ENCODE peak calls at places on chromosomes 4 and X, in ten cellular contexts. F is CD8-positive, alpha-beta memory T cell; W is A549; X is NCI-H1092; V is fibroblast of lung; E is SHP77; Z is GM20000; O is H54; L is naive thymus-derived CD8-positive, alpha-beta T cell; K is Right ventricle myocardium superior. T is an unnamed sample.

GRCh38 chr4:32133734-32134133 is 1413.6 kb downstream of the PCDH7 start:
- DNase-seq in L (no peak), F (no peak), V (no peak), O (no peak), Z (no peak), W (no peak), E (no peak), K (no peak), X (no peak), T (no peak)

GRCh38 chrX:16392597-16392996 is 225.3 kb downstream of the MAGEB17 start:
- DNase-seq in F (no peak), K (no peak), W (no peak), X (no peak), V (no peak), L (no peak), E (no peak), Z (no peak), O (no peak), T (no peak)

GRCh38 chr4:147964519-147964918 is 232.6 kb downstream of the ARHGAP10 start:
- DNase-seq in F (no peak), E (no peak), O (no peak), X (no peak), W (no peak), Z (no peak), V (peak), L (no peak), K (no peak), T (no peak)

GRCh38 chrX:34371740-34372139 is 239.6 kb upstream of the FAM47A start:
- DNase-seq in Z (no peak), E (no peak), V (no peak), F (no peak), L (no peak), X (no peak), W (no peak), O (no peak), K (no peak), T (no peak)

GRCh38 chr4:93646225-93646930 is 182.2 kb upstream of the ATOH1 start:
- DNase-seq in O (no peak), V (peak), E (peak), Z (no peak), W (peak), X (no peak), K (no peak), F (no peak), L (no peak), T (no peak)

GRCh38 chr4:180811556-180811955 is 1431.6 kb upstream of the TENM3 start:
- DNase-seq in W (no peak), Z (no peak), O (no peak), L (no peak), E (no peak), K (no peak), V (no peak), F (no peak), X (no peak), T (no peak)

GRCh38 chr4:105350859-105351494 is 122.9 kb downstream of the PPA2 start:
- DNase-seq in F (no peak), O (no peak), Z (no peak), E (no peak), X (no peak), L (no peak), W (no peak), K (no peak), V (peak), T (no peak)

GRCh38 chr4:153137168-153137567 is 67.1 kb upstream of the TRIM2 start:
- DNase-seq in X (no peak), L (no peak), K (peak), O (peak), E (no peak), Z (no peak), V (peak), W (peak), F (no peak), T (no peak)

GRCh38 chr4:92520563-92520962 is 216.8 kb downstream of the GRID2 start:
- DNase-seq in W (no peak), Z (no peak), V (no peak), K (no peak), O (no peak), X (no peak), E (no peak), L (no peak), F (no peak), T (no peak)

GRCh38 chrX:130726661-130727060 is 176.3 kb downstream of the ENOX2 start:
- DNase-seq in Z (no peak), O (no peak), V (peak), L (no peak), F (no peak), W (no peak), K (no peak), E (no peak), X (no peak), T (no peak)

GRCh38 chrX:15233416-15234015 is 36.4 kb downstream of the ASB9 start:
- DNase-seq in W (no peak), K (no peak), E (no peak), O (no peak), X (no peak), Z (no peak), V (no peak), F (no peak), L (no peak), T (no peak)

GRCh38 chr4:54940996-54941395 is 184.4 kb downstream of the KDR start:
- DNase-seq in L (no peak), K (no peak), Z (no peak), V (no peak), W (no peak), E (no peak), O (no peak), F (no peak), X (no peak), T (no peak)

GRCh38 chrX:13662537-13662841 is 9.5 kb downstream of the TCEANC start:
- DNase-seq in K (no peak), E (no peak), W (no peak), L (no peak), X (no peak), O (no peak), V (peak), F (no peak), Z (no peak), T (no peak)

GRCh38 chrX:24515447-24515846 is 50.4 kb downstream of the PDK3 start:
- DNase-seq in V (peak), Z (no peak), L (no peak), E (no peak), K (no peak), W (peak), O (no peak), X (no peak), F (no peak), T (no peak)

GRCh38 chr4:17447675-17448298 is 64.1 kb downstream of the QDPR start:
- DNase-seq in F (peak), W (peak), V (peak), O (peak), K (no peak), E (no peak), Z (peak), X (peak), L (peak), T (peak)

GRCh38 chr4:37157403-37158167 is 87.0 kb upstream of the NWD2 start:
- DNase-seq in Z (no peak), O (no peak), F (no peak), L (no peak), V (no peak), E (no peak), X (no peak), K (no peak), W (no peak), T (no peak)

GRCh38 chr4:90318208-90318607 is 191.0 kb downstream of the CCSER1 start:
- DNase-seq in F (no peak), E (no peak), X (no peak), W (peak), Z (no peak), L (no peak), O (no peak), K (no peak), V (peak), T (no peak)

GRCh38 chr4:69714086-69714485 is 46.3 kb downstream of the SULT1B1 start:
- DNase-seq in X (no peak), O (no peak), F (no peak), E (no peak), Z (no peak), V (no peak), K (no peak), L (no peak), W (no peak), T (no peak)

GRCh38 chrX:119482497-119483480 is 14.5 kb downstream of the SLC25A5 start:
- DNase-seq in W (peak), X (peak), E (peak), F (peak), Z (peak), L (peak), O (peak), V (peak), K (peak), T (no peak)

GRCh38 chrX:118548831-118549230 is 53.2 kb downstream of the DOCK11 start:
- DNase-seq in Z (no peak), F (no peak), X (no peak), V (no peak), O (no peak), W (no peak), E (peak), L (no peak), K (no peak), T (no peak)

GRCh38 chr4:15238720-15239119 is 189.1 kb upstream of the C1QTNF7 start:
- DNase-seq in X (no peak), O (peak), E (no peak), K (no peak), Z (peak), F (no peak), L (no peak), V (peak), W (peak), T (no peak)

GRCh38 chrX:154443479-154443910 is 446 bp upstream of the FAM50A start:
- DNase-seq in K (no peak), O (peak), E (no peak), V (no peak), L (no peak), F (no peak), W (no peak), X (no peak), Z (no peak), T (no peak)

GRCh38 chr4:133058701-133059100 is 90.4 kb upstream of the PCDH10 start:
- DNase-seq in F (no peak), V (no peak), K (no peak), E (no peak), W (no peak), O (no peak), Z (no peak), L (no peak), X (no peak), T (no peak)

GRCh38 chr4:82748176-82748575 is 50.4 kb downstream of the SCD5 start:
- DNase-seq in E (no peak), L (no peak), K (no peak), F (no peak), Z (no peak), V (no peak), W (no peak), X (no peak), O (no peak), T (no peak)

GRCh38 chr4:186201535-186202230 is 10.3 kb downstream of the CYP4V2 start:
- DNase-seq in V (peak), Z (peak), E (peak), W (peak), F (peak), K (peak), L (peak), X (no peak), O (no peak), T (no peak)

GRCh38 chr4:8274772-8275241 is 5.3 kb downstream of the HTRA3 start:
- DNase-seq in W (no peak), V (peak), E (no peak), Z (no peak), X (peak), K (peak), L (no peak), F (no peak), O (no peak), T (no peak)

GRCh38 chrX:40175416-40176255 is 77.9 kb upstream of the BCOR start:
- DNase-seq in K (peak), E (peak), F (peak), W (peak), X (peak), Z (peak), L (peak), O (no peak), V (peak), T (no peak)

GRCh38 chr4:84578540-84579409 is 4.2 kb upstream of the CDS1 start:
- DNase-seq in Z (no peak), X (no peak), E (peak), L (no peak), W (peak), V (peak), K (no peak), O (no peak), F (no peak), T (no peak)

GRCh38 chrX:70096052-70096451 is 33.8 kb downstream of the OTUD6A start:
- DNase-seq in F (no peak), Z (no peak), V (peak), X (no peak), O (no peak), E (peak), W (peak), L (no peak), K (no peak), T (no peak)

GRCh38 chr4:151099976-151100417 is 569 bp downstream of the RPS3A start:
- DNase-seq in O (no peak), X (no peak), F (no peak), K (no peak), Z (no peak), L (no peak), E (no peak), V (peak), W (no peak), T (no peak)

GRCh38 chr4:94653984-94654609 is 103.7 kb upstream of the BMPR1B start:
- DNase-seq in F (no peak), O (no peak), E (no peak), V (no peak), W (peak), Z (no peak), L (no peak), K (no peak), X (no peak), T (no peak)

GRCh38 chr4:40454816-40455215 is 119.7 kb downstream of the CHRNA9 start:
- DNase-seq in O (no peak), K (no peak), E (no peak), V (no peak), X (no peak), W (no peak), L (no peak), F (no peak), Z (no peak), T (no peak)

GRCh38 chr4:173307778-173308177 is 26.4 kb downstream of the HMGB2 start:
- DNase-seq in K (no peak), X (no peak), Z (no peak), E (no peak), V (no peak), L (no peak), F (no peak), W (no peak), O (no peak), T (no peak)

GRCh38 chr4:110411599-110412011 is 64.3 kb upstream of the ENPEP start:
- DNase-seq in Z (no peak), F (no peak), V (no peak), X (no peak), K (no peak), L (no peak), O (no peak), E (no peak), W (no peak), T (no peak)

GRCh38 chr4:114423582-114423981 is 175.0 kb upstream of the UGT8 start:
- DNase-seq in X (no peak), F (no peak), W (no peak), O (no peak), K (no peak), E (no peak), Z (peak), V (no peak), L (no peak), T (peak)